ENCODE peak calls at places on chromosomes 11 and 22, in five cellular contexts. R is brain microvascular endothelial cell, F is right atrium auricular region, E is fibroblast of lung, H is heart right ventricle. I is an unnamed sample.

GRCh38 chr22:36334838-36335603 is 52.7 kb downstream of the MYH9 start:
- DNase-seq in F (no peak), E (peak), R (no peak), H (peak), I (no peak)

GRCh38 chr22:38125038-38125610 is 14.6 kb upstream of the BAIAP2L2 start:
- DNase-seq in F (no peak), R (no peak), E (no peak), H (no peak), I (no peak)

GRCh38 chr11:68741536-68741935 is 9.8 kb downstream of the TESMIN start:
- DNase-seq in R (peak), H (no peak), F (no peak), E (peak), I (no peak)

GRCh38 chr22:46758867-46759290 is 3.6 kb upstream of the TBC1D22A start:
- DNase-seq in F (no peak), H (no peak), E (peak), R (peak), I (no peak)

GRCh38 chr11:131754671-131755070 is 384.3 kb downstream of the NTM start:
- DNase-seq in F (no peak), H (no peak), R (no peak), E (peak), I (no peak)

GRCh38 chr11:78476066-78476465 is 58.4 kb upstream of the GAB2 start:
- DNase-seq in H (no peak), E (no peak), F (no peak), R (no peak), I (peak)

GRCh38 chr22:27329471-27329870 is 472.1 kb downstream of the MN1 start:
- DNase-seq in R (no peak), F (no peak), E (no peak), H (no peak), I (no peak)

GRCh38 chr11:74024630-74025029 is 15.7 kb upstream of the UCP3 start:
- DNase-seq in H (peak), R (peak), E (peak), F (peak), I (no peak)

GRCh38 chr11:63521896-63522295 is 14.7 kb upstream of the PLAAT4 start:
- DNase-seq in E (peak), R (no peak), F (no peak), H (no peak), I (no peak)

GRCh38 chr11:78821371-78822306 is 247.0 kb upstream of the NARS2 start:
- DNase-seq in E (peak), R (no peak), F (no peak), H (no peak), I (no peak)

GRCh38 chr11:114180301-114181055 is 115.7 kb upstream of the NNMT start:
- DNase-seq in R (no peak), E (no peak), H (peak), F (no peak), I (no peak)

GRCh38 chr11:119589011-119589410 is 140.0 kb downstream of the NECTIN1 start:
- DNase-seq in F (no peak), H (no peak), E (no peak), R (no peak), I (no peak)
- H3K27ac ChIP-seq in F (no peak), H (no peak), E (no peak), R (no peak), I (no peak)

GRCh38 chr22:21726650-21727049 is 8.9 kb downstream of the YPEL1 start:
- DNase-seq in H (no peak), R (no peak), F (no peak), E (no peak), I (no peak)
- TF ChIP-seq CTCF in H (no peak), R (peak), F (no peak), E (no peak), I (peak)

GRCh38 chr11:39365809-39366436 is 2093.5 kb downstream of the LRRC4C start:
- DNase-seq in H (no peak), E (peak), R (no peak), F (no peak), I (peak)
- H3K27ac ChIP-seq in H (no peak), E (no peak), R (no peak), F (no peak), I (no peak)

GRCh38 chr11:99814021-99814420 is 793.3 kb downstream of the CNTN5 start:
- DNase-seq in H (no peak), R (peak), F (no peak), E (no peak), I (no peak)

GRCh38 chr11:99818991-99819390 is 798.2 kb downstream of the CNTN5 start:
- DNase-seq in H (no peak), R (no peak), E (no peak), F (no peak), I (no peak)

DNA sequence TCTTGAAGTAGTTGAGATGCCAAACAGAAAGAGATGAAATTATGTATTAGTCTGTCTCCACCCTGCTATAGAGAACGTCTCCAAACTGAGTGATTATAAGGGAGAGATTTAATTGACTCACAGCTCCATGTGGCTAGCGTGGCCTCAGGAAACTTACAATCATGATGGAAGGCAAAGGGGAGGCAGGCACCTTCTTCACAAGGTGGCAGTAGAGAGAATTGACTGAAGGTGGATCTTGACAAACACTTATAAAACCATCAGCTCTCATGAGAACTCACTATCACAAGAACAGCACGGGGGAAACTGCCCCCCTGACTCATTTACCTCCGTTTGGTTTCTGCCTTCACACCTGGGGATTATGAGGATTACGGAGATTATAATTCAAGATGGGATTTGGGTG is 794.0 kb downstream of the CNTN5 start:
- DNase-seq in F (no peak), H (no peak), R (no peak), E (no peak), I (no peak)
- TF ChIP-seq CTCF in F (no peak), H (no peak), R (peak), E (no peak), I (no peak)

GRCh38 chr11:120272303-120272702 is 32.4 kb downstream of the POU2F3 start:
- DNase-seq in H (no peak), R (peak), F (no peak), E (peak), I (peak)
- H3K27ac ChIP-seq in H (no peak), R (no peak), F (no peak), E (no peak), I (peak)

GRCh38 chr11:108121274-108122155 is at the start of gene ACAT1:
- DNase-seq in H (peak), R (peak), F (peak), E (peak), I (peak)
- TF ChIP-seq CTCF in H (peak), R (peak), F (peak), E (no peak), I (no peak)

DNA sequence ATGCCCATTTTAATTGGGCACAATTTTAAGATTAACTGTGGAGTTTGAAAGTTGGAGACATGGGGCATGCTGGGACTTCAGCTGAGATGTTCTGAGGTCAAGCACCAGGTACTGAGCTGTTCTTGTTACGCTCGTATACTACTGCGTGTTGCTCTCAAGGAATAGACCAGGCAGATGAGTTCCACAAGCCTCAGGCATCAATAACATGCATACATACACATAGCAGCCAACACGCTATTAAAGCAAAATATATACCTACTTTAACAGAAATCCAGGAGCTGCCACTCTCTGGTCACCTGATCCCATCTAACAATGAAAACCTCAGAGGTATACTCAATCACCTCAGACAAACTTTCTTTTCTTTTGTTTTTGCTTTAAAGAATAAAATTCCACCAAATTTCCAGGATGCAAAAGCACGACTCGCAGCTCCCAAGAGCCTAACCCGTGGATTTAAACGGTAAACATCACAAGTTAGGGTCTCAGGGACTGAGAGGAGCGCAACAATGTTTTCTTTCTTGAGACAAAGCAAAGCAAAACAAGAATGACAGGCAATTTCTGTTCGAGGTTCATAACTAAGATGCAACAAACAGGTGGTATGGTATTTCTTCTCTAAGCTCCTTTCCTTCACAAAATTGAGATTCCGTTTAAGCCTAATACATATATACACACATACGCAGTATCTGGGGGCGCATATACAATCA is 16.5 kb downstream of the BLID start:
- DNase-seq in F (no peak), E (peak), R (no peak), H (no peak), I (no peak)
- H3K27ac ChIP-seq in F (peak), E (peak), R (peak), H (peak), I (no peak)

DNA sequence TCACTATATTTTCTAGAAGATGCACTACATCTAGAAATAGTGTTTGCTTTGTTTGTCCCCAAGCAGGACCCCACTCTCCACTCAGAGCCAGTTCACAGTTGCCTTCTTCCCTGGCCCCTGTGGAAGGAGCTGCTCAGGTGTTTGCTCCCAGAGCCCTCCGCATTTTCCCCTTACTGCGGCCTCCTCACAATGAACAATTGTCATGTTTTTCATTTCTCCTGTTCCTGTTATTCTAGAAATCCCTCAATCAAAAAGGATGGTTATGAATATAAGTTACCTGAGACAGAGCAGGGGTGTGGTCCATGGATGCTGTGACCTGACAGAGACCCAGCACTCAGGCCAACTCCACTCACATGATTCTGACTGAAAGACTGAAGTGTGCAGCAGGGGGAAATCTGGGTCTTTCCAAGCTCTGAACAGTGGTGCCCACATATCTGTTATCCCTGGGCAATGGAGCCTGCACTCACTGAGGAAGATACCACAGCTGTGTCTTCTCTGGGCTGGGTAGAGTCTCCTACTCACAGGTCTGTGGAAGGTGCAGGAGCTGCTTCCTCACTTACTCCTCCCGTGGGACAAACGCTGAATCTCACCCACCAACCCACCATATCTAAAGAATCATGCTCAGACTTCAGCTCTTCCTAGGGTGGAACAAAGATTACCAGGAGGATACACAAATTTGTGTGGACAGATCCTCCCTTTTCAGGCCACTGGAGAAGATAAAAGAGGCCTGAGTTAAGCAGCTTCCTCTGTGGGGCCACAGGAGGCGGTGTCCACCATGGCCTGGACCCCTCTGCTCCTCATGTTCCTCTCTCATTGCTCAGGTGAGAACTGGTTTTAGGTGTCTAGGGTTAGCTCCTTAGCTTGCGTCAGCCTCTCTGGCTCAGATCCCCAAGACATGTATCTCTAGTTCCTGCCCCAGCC is 87.1 kb upstream of the TOP3B start:
- DNase-seq in F (no peak), H (no peak), E (no peak), R (no peak), I (no peak)
- TF ChIP-seq CTCF in F (no peak), H (no peak), E (no peak), R (no peak), I (no peak)

I was measured in RWPE1.